ENCODE peak calls at places on chromosomes 11 and 22, in ten cellular contexts. I, N, A, M, W, Q, P, V, H and T are unnamed samples.

GRCh38 chr11:104852811-104853210 is 45.4 kb downstream of the CASP12 start:
- DNase-seq in I (no peak), N (no peak), A (no peak), M (no peak), W (no peak), Q (no peak), P (no peak), V (no peak), H (no peak), T (no peak)

GRCh38 chr11:19646921-19647320 is 65.7 kb upstream of the NAV2 start:
- DNase-seq in I (no peak), N (no peak), A (no peak), M (no peak), W (no peak), Q (no peak), P (no peak), V (peak), H (no peak), T (peak)

GRCh38 chr11:115760921-115761320 is 256.7 kb upstream of the CADM1 start:
- DNase-seq in I (no peak), N (no peak), A (no peak), M (no peak), W (no peak), Q (no peak), P (no peak), V (no peak), H (no peak), T (no peak)

GRCh38 chr22:23862103-23862502 is 4.4 kb downstream of the SLC2A11 start:
- DNase-seq in I (peak), N (no peak), A (no peak), M (no peak), W (peak), Q (peak), P (peak), V (no peak), H (no peak), T (peak)

GRCh38 chr11:12529793-12530192 is 144.4 kb upstream of the TEAD1 start:
- DNase-seq in I (no peak), N (no peak), A (no peak), M (no peak), W (no peak), Q (no peak), P (no peak), V (no peak), H (no peak), T (no peak)

GRCh38 chr11:9943346-9944110 is 279.7 kb downstream of the SWAP70 start:
- DNase-seq in I (no peak), N (no peak), A (no peak), M (no peak), W (no peak), Q (no peak), P (no peak), V (no peak), H (no peak), T (no peak)

GRCh38 chr11:65498977-65499712 is at the start of gene MALAT1:
- DNase-seq in I (peak), N (peak), A (peak), M (peak), W (peak), Q (peak), P (peak), V (peak), H (peak), T (peak)

GRCh38 chr11:57303990-57304579 is 20.7 kb downstream of the TNKS1BP1 start:
- DNase-seq in I (no peak), N (peak), A (no peak), M (no peak), W (no peak), Q (no peak), P (no peak), V (no peak), H (no peak), T (peak)

GRCh38 chr22:29617922-29618629 is 14.6 kb downstream of the NF2 start:
- DNase-seq in I (no peak), N (no peak), A (no peak), M (no peak), W (no peak), Q (no peak), P (peak), V (no peak), H (no peak), T (no peak)

GRCh38 chr11:67489203-67489859 is 6.5 kb downstream of the AIP start:
- DNase-seq in I (no peak), N (no peak), A (peak), M (no peak), W (no peak), Q (peak), P (no peak), V (no peak), H (no peak), T (no peak)

GRCh38 chr11:29300441-29300840 is 716.4 kb downstream of the KCNA4 start:
- DNase-seq in I (peak), N (no peak), A (no peak), M (no peak), W (no peak), Q (no peak), P (no peak), V (no peak), H (no peak), T (peak)

GRCh38 chr11:115939726-115940421 is 435.7 kb upstream of the CADM1 start:
- DNase-seq in I (no peak), N (no peak), A (no peak), M (no peak), W (no peak), Q (no peak), P (no peak), V (no peak), H (no peak), T (no peak)

GRCh38 chr11:11543656-11544055 is 78.1 kb downstream of the GALNT18 start:
- DNase-seq in I (no peak), N (no peak), A (no peak), M (no peak), W (no peak), Q (no peak), P (no peak), V (no peak), H (no peak), T (no peak)

GRCh38 chr22:29071261-29072045 is 1.4 kb upstream of the KREMEN1 start:
- DNase-seq in I (peak), N (peak), A (peak), M (no peak), W (peak), Q (peak), P (no peak), V (peak), H (no peak), T (no peak)

GRCh38 chr11:8021920-8022319 is 34.8 kb downstream of the EIF3F start:
- DNase-seq in I (no peak), N (no peak), A (no peak), M (no peak), W (no peak), Q (no peak), P (no peak), V (no peak), H (no peak), T (no peak)

GRCh38 chr11:8018742-8019631 is 31.9 kb downstream of the EIF3F start:
- DNase-seq in I (peak), N (peak), A (peak), M (peak), W (peak), Q (peak), P (no peak), V (peak), H (peak), T (peak)

GRCh38 chr11:8017071-8017470 is 29.9 kb downstream of the EIF3F start:
- DNase-seq in I (no peak), N (no peak), A (peak), M (no peak), W (no peak), Q (peak), P (no peak), V (no peak), H (no peak), T (no peak)

GRCh38 chr11:8017894-8018741 is 31.0 kb downstream of the EIF3F start:
- DNase-seq in I (no peak), N (no peak), A (peak), M (no peak), W (no peak), Q (peak), P (no peak), V (no peak), H (no peak), T (no peak)

DNA sequence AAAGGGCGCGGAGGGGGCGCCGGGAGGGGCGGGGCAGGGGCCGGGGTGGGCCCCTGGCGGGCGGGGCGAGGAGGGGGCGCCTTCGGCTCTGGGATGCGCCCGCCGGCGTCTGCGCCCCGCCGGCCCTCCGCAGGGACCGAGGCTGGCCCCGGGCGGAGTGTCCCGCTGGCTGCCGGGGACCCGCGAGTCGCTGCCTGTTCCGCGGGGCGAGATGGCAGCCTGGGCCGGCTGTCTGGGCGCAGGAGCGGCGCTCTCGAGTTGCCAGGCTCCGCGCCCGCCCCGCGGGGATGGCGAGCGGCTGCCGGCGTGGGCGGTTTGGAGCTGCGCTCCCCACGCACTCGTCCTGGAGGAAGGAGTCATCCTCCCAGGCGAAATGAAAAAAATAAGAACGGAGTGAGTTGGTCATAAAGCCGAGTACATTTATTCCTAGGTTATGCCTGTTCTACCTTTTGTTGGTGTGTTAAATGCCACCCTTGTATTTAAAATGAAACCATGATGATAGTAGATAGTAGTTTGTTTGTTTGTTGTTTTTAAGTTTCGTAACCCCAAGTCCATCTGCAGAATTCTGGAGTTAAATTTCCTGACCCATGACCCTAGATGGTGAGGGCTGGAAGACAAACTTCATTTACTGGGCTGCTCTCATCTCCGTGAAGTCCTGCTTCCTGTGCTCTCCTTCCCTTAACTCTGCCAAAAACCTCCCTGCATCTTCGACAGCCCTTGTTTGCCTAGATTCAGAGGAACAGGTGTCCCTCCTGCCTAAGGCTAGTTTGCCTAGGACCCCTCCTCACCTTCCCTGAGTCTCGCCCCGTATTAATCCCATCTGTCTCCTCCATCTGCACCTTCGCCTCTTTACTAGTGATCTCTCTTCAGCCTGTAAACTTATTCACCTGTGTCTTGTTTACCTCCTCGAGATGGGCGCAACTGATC is 32.8 kb downstream of the EIF3F start:
- DNase-seq in I (no peak), N (no peak), A (peak), M (no peak), W (no peak), Q (peak), P (no peak), V (peak), H (peak), T (no peak)
- H3K27ac ChIP-seq in I (no peak), N (no peak), A (no peak), M (peak), W (no peak), Q (no peak), P (no peak), V (no peak), H (no peak), T (no peak)

GRCh38 chr22:42938449-42938848 is 76.5 kb downstream of the PACSIN2 start:
- DNase-seq in I (no peak), N (no peak), A (no peak), M (no peak), W (no peak), Q (peak), P (no peak), V (no peak), H (no peak), T (no peak)
- H3K4me3 ChIP-seq in I (no peak), N (no peak), A (no peak), M (no peak), W (no peak), Q (no peak), P (no peak), V (no peak), H (no peak), T (no peak)

DNA sequence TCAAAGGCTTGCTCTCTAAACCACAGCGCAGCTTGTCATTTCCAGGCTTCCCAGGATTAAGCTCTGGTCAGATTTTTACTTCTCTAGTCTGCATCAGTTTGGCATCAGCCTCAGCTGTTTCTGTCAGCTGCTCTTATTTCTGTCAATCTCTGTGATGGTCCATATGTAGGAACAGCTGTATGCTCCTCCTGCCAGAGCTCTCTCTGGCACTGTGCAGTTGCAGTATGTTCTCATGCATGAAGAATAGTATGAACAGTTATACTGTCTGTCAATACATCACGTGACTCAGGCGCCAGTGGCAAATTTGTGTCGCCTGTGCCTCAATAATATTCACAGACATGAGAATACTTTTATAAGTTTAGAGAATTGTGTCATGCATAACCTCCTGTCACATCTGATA is 6.7 kb downstream of the OR6M1 start:
- DNase-seq in I (no peak), N (no peak), A (no peak), M (no peak), W (no peak), Q (no peak), P (no peak), V (no peak), H (no peak), T (no peak)
- H3K27ac ChIP-seq in I (no peak), N (no peak), A (no peak), M (no peak), W (no peak), Q (no peak), P (no peak), V (no peak), H (no peak), T (no peak)

DNA sequence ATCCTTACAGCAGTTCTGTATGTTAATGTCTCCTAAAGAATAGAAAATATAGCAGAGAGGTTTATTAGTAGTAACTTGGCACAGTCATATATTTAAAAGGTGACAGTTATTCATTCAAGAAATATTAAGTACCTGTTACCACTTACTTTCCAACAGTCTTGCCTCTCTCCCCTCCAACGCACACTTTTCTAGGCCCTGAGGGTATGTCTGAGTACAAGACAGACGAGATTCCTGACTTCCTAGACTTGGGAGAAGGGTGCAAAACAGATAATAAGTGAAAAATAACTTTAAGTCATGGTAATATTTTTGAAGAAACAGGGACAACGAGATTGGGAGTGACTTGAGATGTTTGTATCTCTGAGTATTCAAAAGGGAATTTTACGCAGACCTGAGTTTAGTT is 1.6 kb downstream of the EIF3L start:
- DNase-seq in I (no peak), N (no peak), A (no peak), M (no peak), W (no peak), Q (no peak), P (no peak), V (no peak), H (no peak), T (no peak)
- H3K4me3 ChIP-seq in I (no peak), N (no peak), A (no peak), M (no peak), W (no peak), Q (peak), P (peak), V (no peak), H (no peak), T (no peak)